ENCODE peak calls at places on chromosomes 12 and 14, in six cellular contexts. U is AG20443, E is T-helper 2 cell, M is NCI-H774, R is left cardiac atrium, X is HFFc6. P is an unnamed sample.
A peak's percentile ranks its signal among the peaks of the same experiment; 100 is the strongest.

GRCh38 chr14:105154476-105154871 is 14.1 kb downstream of the JAG2 start:
- DNase-seq in U (peak; percentile 57), E (no peak), M (no peak), R (no peak), X (no peak), P (no peak)

GRCh38 chr12:52204095-52204930 is 12.5 kb upstream of the KRT80 start:
- DNase-seq in U (no peak), E (no peak), M (no peak), R (peak; percentile 6), X (peak; percentile 49), P (no peak)

GRCh38 chr14:103385153-103385993 is at the start of gene MARK3:
- DNase-seq in U (peak; percentile 98), E (peak; percentile 96), M (peak; percentile 97), R (peak; percentile 99), X (peak; percentile 98), P (peak; percentile 98)

GRCh38 chr14:101185081-101185835 is 281.7 kb upstream of the RTL1 start:
- DNase-seq in U (no peak), E (no peak), M (no peak), R (no peak), X (no peak), P (no peak)

GRCh38 chr14:75960219-75960618 is 21.6 kb downstream of the TGFB3 start:
- DNase-seq in U (no peak), E (no peak), M (no peak), R (no peak), X (no peak), P (no peak)

GRCh38 chr14:51908086-51908485 is 47.7 kb downstream of the GNG2 start:
- DNase-seq in U (no peak), E (no peak), M (no peak), R (no peak), X (peak; percentile 7), P (no peak)

GRCh38 chr12:124913474-124914391 is 717 bp downstream of the UBC start:
- DNase-seq in U (peak; percentile 25), E (peak; percentile 90), M (no peak), R (peak; percentile 88), X (peak; percentile 77), P (peak; percentile 54)

GRCh38 chr12:91007531-91008290 is 2.9 kb upstream of the EPYC start:
- DNase-seq in U (no peak), E (no peak), M (no peak), R (no peak), X (no peak), P (no peak)

GRCh38 chr14:32724864-32725550 is 213.7 kb upstream of the NPAS3 start:
- DNase-seq in U (peak; percentile 64), E (no peak), M (no peak), R (no peak), X (peak; percentile 73), P (peak; percentile 71)

GRCh38 chr12:122785503-122785902 is 11.1 kb downstream of the CCDC62 start:
- DNase-seq in U (no peak), E (no peak), M (no peak), R (no peak), X (no peak), P (no peak)

P was measured in GM03348.